ENCODE peak calls at places on chromosomes 6 and 20, in seven cellular contexts. Z, U, V, E, X, D and P are unnamed samples.

GRCh38 chr6:56386717-56387116 is 139.3 kb upstream of the COL21A1 start:
- DNase-seq in U (no peak), E (no peak), V (no peak), D (no peak), X (no peak), Z (no peak), P (no peak)

GRCh38 chr20:30816182-30816645 is 441.2 kb upstream of the DEFB115 start:
- DNase-seq in Z (no peak), U (peak; percentile 11), D (no peak), V (no peak), E (no peak), X (peak; percentile 7), P (no peak)

GRCh38 chr6:90997076-90997475 is 410.2 kb upstream of the MAP3K7 start:
- DNase-seq in D (no peak), X (no peak), V (no peak), U (no peak), E (no peak), Z (no peak), P (no peak)

GRCh38 chr20:4112490-4113420 is 97.4 kb upstream of the RNF24 start:
- DNase-seq in V (no peak), D (peak; percentile 56), E (peak; percentile 35), Z (no peak), U (peak; percentile 45), X (peak; percentile 65), P (peak; percentile 78)

GRCh38 chr20:13288357-13288756 is 67.3 kb downstream of the ISM1 start:
- DNase-seq in E (no peak), U (no peak), Z (no peak), X (no peak), V (no peak), D (no peak), P (no peak)

GRCh38 chr6:137095093-137095492 is 50.3 kb upstream of the IL20RA start:
- DNase-seq in Z (no peak), V (no peak), U (no peak), D (no peak), E (no peak), X (no peak), P (no peak)

GRCh38 chr20:8678098-8678776 is 390.6 kb upstream of the PLCB4 start:
- DNase-seq in D (no peak), X (no peak), V (no peak), E (no peak), Z (no peak), U (no peak), P (peak; percentile 32)

GRCh38 chr6:56374841-56375369 is 127.5 kb upstream of the COL21A1 start:
- DNase-seq in E (no peak), Z (no peak), D (no peak), U (no peak), V (no peak), X (peak; percentile 88), P (peak; percentile 77)

GRCh38 chr6:104814743-104815142 is 45.0 kb downstream of the HACE1 start:
- DNase-seq in D (no peak), V (no peak), X (no peak), U (no peak), Z (no peak), E (no peak), P (no peak)

GRCh38 chr6:22362361-22362760 is 65.5 kb upstream of the PRL start:
- DNase-seq in V (no peak), Z (no peak), X (no peak), D (no peak), E (no peak), U (no peak), P (no peak)

GRCh38 chr6:145028144-145028818 is 707.0 kb downstream of the EPM2A start:
- DNase-seq in X (peak; percentile 51), V (no peak), U (peak; percentile 11), D (no peak), Z (peak; percentile 71), E (no peak), P (peak; percentile 43)

GRCh38 chr6:40796280-40797223 is 209.4 kb upstream of the LRFN2 start:
- DNase-seq in D (no peak), X (no peak), Z (no peak), V (no peak), U (no peak), E (no peak), P (no peak)

GRCh38 chr20:44166477-44166876 is 20.5 kb downstream of the JPH2 start:
- DNase-seq in E (no peak), D (no peak), Z (no peak), X (no peak), V (no peak), U (no peak), P (peak; percentile 18)

GRCh38 chr6:96716221-96716620 is 121.1 kb downstream of the GPR63 start:
- DNase-seq in X (no peak), E (no peak), V (no peak), D (no peak), U (no peak), Z (no peak), P (no peak)

GRCh38 chr6:129835691-129836090 is 25.4 kb downstream of the TMEM244 start:
- DNase-seq in U (no peak), Z (no peak), V (no peak), D (no peak), E (no peak), X (no peak), P (no peak)

GRCh38 chr6:148138478-148138877 is 204.2 kb upstream of the SASH1 start:
- DNase-seq in U (no peak), X (no peak), V (no peak), E (no peak), D (no peak), Z (no peak), P (no peak)

GRCh38 chr6:21262504-21262903 is 331.0 kb upstream of the SOX4 start:
- DNase-seq in D (no peak), E (no peak), Z (no peak), V (no peak), X (no peak), U (no peak), P (no peak)

GRCh38 chr6:35589201-35589739 is 76.6 kb upstream of the TULP1 start:
- DNase-seq in E (no peak), U (no peak), D (no peak), Z (no peak), V (no peak), X (no peak), P (no peak)

GRCh38 chr6:108417027-108417426 is 122.2 kb downstream of the AFG1L start:
- DNase-seq in Z (no peak), V (no peak), D (no peak), U (no peak), E (no peak), X (no peak), P (peak; percentile 69)

GRCh38 chr6:8207191-8207868 is 105.0 kb upstream of the EEF1E1 start:
- DNase-seq in E (no peak), V (no peak), U (no peak), X (no peak), Z (no peak), D (no peak), P (no peak)

GRCh38 chr6:52976591-52977035 is 18.5 kb downstream of the GSTA4 start:
- DNase-seq in X (no peak), D (peak; percentile 28), U (peak; percentile 54), E (no peak), Z (no peak), V (no peak), P (no peak)

GRCh38 chr6:163707385-163708355 is 293.2 kb downstream of the QKI start:
- DNase-seq in Z (no peak), D (no peak), V (no peak), U (no peak), E (peak; percentile 66), X (no peak), P (no peak)

GRCh38 chr20:2238601-2239000 is 57.2 kb upstream of the TGM3 start:
- DNase-seq in Z (no peak), U (no peak), D (no peak), X (no peak), E (no peak), V (no peak), P (no peak)

GRCh38 chr20:36391456-36391855 is 85.3 kb downstream of the DLGAP4 start:
- DNase-seq in X (no peak), Z (no peak), D (no peak), U (no peak), E (no peak), V (peak; percentile 45), P (peak; percentile 7)

GRCh38 chr6:35059606-35060355 is 81.4 kb downstream of the TCP11 start:
- DNase-seq in D (no peak), E (no peak), U (no peak), Z (no peak), V (no peak), X (no peak), P (no peak)

GRCh38 chr6:33505544-33506330 is 51.4 kb downstream of the ZBTB9 start:
- DNase-seq in X (no peak), V (no peak), U (no peak), D (no peak), Z (no peak), E (no peak), P (no peak)

GRCh38 chr20:2086177-2086979 is 15.2 kb upstream of the STK35 start:
- DNase-seq in X (no peak), U (no peak), E (no peak), D (no peak), V (no peak), Z (no peak), P (no peak)

GRCh38 chr20:50540620-50541605 is 30.7 kb downstream of the PTPN1 start:
- DNase-seq in D (no peak), E (no peak), U (no peak), Z (peak; percentile 91), X (peak; percentile 79), V (no peak), P (peak; percentile 98)

GRCh38 chr20:36572701-36573102 is 695 bp upstream of the TGIF2 start:
- DNase-seq in U (peak; percentile 77), X (peak; percentile 22), V (no peak), E (no peak), Z (no peak), D (peak; percentile 31), P (no peak)

GRCh38 chr6:90216081-90216977 is 80.3 kb downstream of the BACH2 start:
- DNase-seq in U (peak; percentile 43), D (peak; percentile 20), X (peak; percentile 49), E (no peak), V (no peak), Z (no peak), P (peak; percentile 52)

GRCh38 chr20:36885355-36885754 is 9.4 kb downstream of the TLDC2 start:
- DNase-seq in V (no peak), D (no peak), E (no peak), X (peak; percentile 29), U (no peak), Z (no peak), P (no peak)

GRCh38 chr20:41171736-41172295 is 34.5 kb downstream of the PLCG1 start:
- DNase-seq in X (no peak), E (no peak), Z (no peak), V (no peak), D (peak; percentile 4), U (peak; percentile 1), P (no peak)

GRCh38 chr6:123803862-123804681 is at the start of gene NKAIN2:
- DNase-seq in Z (no peak), D (no peak), U (peak; percentile 11), E (no peak), V (peak; percentile 38), X (no peak), P (no peak)

GRCh38 chr6:42984924-42985475 is 630 bp downstream of the PPP2R5D start:
- DNase-seq in U (peak; percentile 22), Z (no peak), V (no peak), D (no peak), X (peak; percentile 24), E (no peak), P (peak; percentile 18)

GRCh38 chr6:15642276-15642675 is 20.6 kb downstream of the DTNBP1 start:
- DNase-seq in E (no peak), U (no peak), X (no peak), V (no peak), D (no peak), Z (no peak), P (no peak)

GRCh38 chr6:70310063-70310694 is 7.3 kb upstream of the COL9A1 start:
- DNase-seq in U (no peak), Z (peak; percentile 40), E (peak; percentile 19), D (no peak), X (peak; percentile 70), V (no peak), P (peak; percentile 66)

GRCh38 chr6:167328086-167328485 is 3.2 kb downstream of the TTLL2 start:
- DNase-seq in V (no peak), E (no peak), D (no peak), Z (no peak), U (no peak), X (no peak), P (no peak)